ENCODE peak calls at places on chromosomes 16 and 17, in five cellular contexts. H is breast epithelium, I is RWPE2, V is hepatocyte, P is progenitor cell of endocrine pancreas. Y is an unnamed sample.

GRCh38 chr16:50697881-50698767 is 4.7 kb downstream of the NOD2 start:
- DNase-seq in P (no peak), I (no peak), V (no peak), H (no peak), Y (no peak)

GRCh38 chr17:50219345-50219744 is 17.9 kb upstream of the COL1A1 start:
- DNase-seq in P (no peak), V (peak), I (peak), H (no peak), Y (no peak)

GRCh38 chr17:65231662-65232335 is 94.6 kb downstream of the RGS9 start:
- DNase-seq in I (peak), H (no peak), P (peak), V (peak), Y (no peak)

GRCh38 chr17:66720027-66720426 is 114.9 kb upstream of the CACNG5 start:
- DNase-seq in P (no peak), H (no peak), V (no peak), I (no peak), Y (no peak)

GRCh38 chr17:71482625-71483024 is 638.2 kb upstream of the SOX9 start:
- DNase-seq in P (no peak), H (no peak), V (no peak), I (no peak), Y (no peak)

GRCh38 chr17:38730526-38731379 is 612 bp downstream of the CISD3 start:
- DNase-seq in V (peak), P (no peak), H (peak), I (no peak), Y (no peak)

GRCh38 chr17:56185491-56185890 is 32.2 kb downstream of the ANKFN1 start:
- DNase-seq in I (no peak), V (peak), P (no peak), H (no peak), Y (no peak)

GRCh38 chr17:19370493-19370960 is 7.8 kb upstream of the MAPK7 start:
- DNase-seq in H (peak), I (peak), P (no peak), V (no peak), Y (peak)

GRCh38 chr17:65514082-65514481 is 47.4 kb downstream of the AXIN2 start:
- DNase-seq in I (peak), V (no peak), H (no peak), P (no peak), Y (no peak)

GRCh38 chr16:82016268-82016667 is 5.0 kb upstream of the SDR42E1 start:
- DNase-seq in I (no peak), V (peak), H (no peak), P (no peak), Y (no peak)

GRCh38 chr17:19534562-19535149 is 1.0 kb downstream of the SLC47A1 start:
- DNase-seq in H (no peak), P (no peak), V (no peak), I (no peak), Y (peak)

GRCh38 chr16:68298907-68299515 is 11.7 kb downstream of the SLC7A6OS start:
- DNase-seq in H (no peak), P (no peak), I (no peak), V (peak), Y (no peak)

GRCh38 chr17:42049834-42050359 is 504 bp downstream of the C17orf113 start:
- DNase-seq in H (no peak), I (no peak), V (no peak), P (no peak), Y (no peak)

GRCh38 chr17:65190467-65191095 is 53.4 kb downstream of the RGS9 start:
- DNase-seq in H (no peak), P (no peak), V (no peak), I (no peak), Y (no peak)

GRCh38 chr16:72986011-72986410 is 61.9 kb downstream of the ZFHX3 start:
- DNase-seq in H (no peak), P (no peak), V (no peak), I (peak), Y (no peak)

GRCh38 chr17:27746881-27747280 is 53.4 kb downstream of the NOS2 start:
- DNase-seq in H (no peak), I (no peak), P (no peak), V (no peak), Y (no peak)

GRCh38 chr17:45579529-45580495 is 89.3 kb upstream of the PLEKHM1 start:
- DNase-seq in P (no peak), I (no peak), V (peak), H (no peak), Y (no peak)

GRCh38 chr17:59842901-59843652 is 49.7 kb downstream of the TUBD1 start:
- DNase-seq in P (no peak), H (peak), I (peak), V (peak), Y (no peak)

GRCh38 chr17:42514867-42515266 is 21.2 kb upstream of the NAGLU start:
- DNase-seq in P (no peak), I (no peak), H (no peak), V (no peak), Y (peak)

GRCh38 chr17:56142325-56142724 is 10.9 kb upstream of the ANKFN1 start:
- DNase-seq in V (no peak), I (no peak), H (no peak), P (no peak), Y (no peak)

GRCh38 chr17:54992797-54993639 is 24.5 kb downstream of the STXBP4 start:
- DNase-seq in P (no peak), I (no peak), H (no peak), V (peak), Y (no peak)

GRCh38 chr16:8892101-8892575 is 10.0 kb downstream of the LITAFD start:
- DNase-seq in I (no peak), P (no peak), V (no peak), H (no peak), Y (peak)

GRCh38 chr16:64469906-64470702 is 651.8 kb downstream of the CDH11 start:
- DNase-seq in V (no peak), I (no peak), P (no peak), H (no peak), Y (no peak)
- TF ChIP-seq CTCF in V (peak), I (no peak), P (no peak), H (no peak), Y (peak)

DNA sequence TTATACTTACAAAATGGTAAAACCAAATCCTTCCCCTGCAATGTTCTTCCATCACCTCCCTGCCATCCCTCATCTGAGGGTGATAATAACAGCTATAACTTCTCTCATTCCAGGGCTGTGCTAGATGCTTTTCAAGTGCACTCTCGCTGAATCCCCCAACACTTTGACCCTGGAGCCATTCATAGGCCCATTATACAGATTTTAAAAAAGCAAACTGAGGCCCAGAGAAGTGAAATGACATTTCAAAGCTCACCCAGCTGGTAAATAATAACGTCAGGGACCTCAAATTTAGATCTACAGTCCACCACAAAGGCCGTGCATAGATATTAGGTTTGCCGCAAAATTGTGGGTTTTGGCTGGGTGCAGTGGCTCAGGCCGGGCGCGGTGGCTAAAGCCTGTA is 378.8 kb downstream of the SLC39A11 start:
- DNase-seq in V (no peak), I (no peak), H (no peak), P (no peak), Y (no peak)
- TF ChIP-seq CTCF in V (no peak), I (no peak), H (no peak), P (no peak), Y (no peak)

GRCh38 chr16:66164581-66164980 is 201.9 kb upstream of the CDH5 start:
- DNase-seq in I (no peak), P (no peak), V (no peak), H (no peak), Y (no peak)

GRCh38 chr16:66156538-66156937 is 210.0 kb upstream of the CDH5 start:
- DNase-seq in I (no peak), H (no peak), P (no peak), V (no peak), Y (no peak)

GRCh38 chr16:66161942-66162341 is 204.5 kb upstream of the CDH5 start:
- DNase-seq in P (no peak), I (no peak), H (no peak), V (no peak), Y (no peak)

GRCh38 chr16:66155933-66156332 is 210.6 kb upstream of the CDH5 start:
- DNase-seq in I (no peak), H (no peak), V (no peak), P (no peak), Y (no peak)

GRCh38 chr16:66159987-66160386 is 206.5 kb upstream of the CDH5 start:
- DNase-seq in V (no peak), P (no peak), H (no peak), I (no peak), Y (no peak)
- TF ChIP-seq CTCF in V (no peak), P (no peak), H (no peak), I (peak), Y (peak)

DNA sequence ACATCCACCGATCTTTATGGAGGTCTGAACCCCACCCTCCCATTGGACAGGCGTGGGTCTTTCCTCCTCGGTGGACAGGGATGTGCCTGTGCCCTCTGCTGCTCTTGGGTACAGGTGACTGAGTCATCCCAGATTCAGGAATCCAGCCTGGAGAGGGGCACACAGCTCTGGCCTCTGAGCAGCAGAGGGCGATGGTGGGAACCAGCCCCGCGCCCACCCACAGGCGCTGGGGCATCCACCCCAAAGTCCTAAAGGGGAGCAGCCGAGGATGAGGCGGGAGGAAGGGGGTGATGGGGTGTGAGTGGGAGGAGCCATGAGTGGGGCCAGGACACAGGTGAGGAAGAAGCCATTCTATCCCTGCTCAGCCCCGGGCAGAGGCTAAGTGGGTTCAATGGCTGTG is 35.0 kb downstream of the ENGASE start:
- DNase-seq in H (no peak), V (no peak), P (no peak), I (no peak), Y (no peak)
- TF ChIP-seq CTCF in H (no peak), V (peak), P (peak), I (peak), Y (peak)

DNA sequence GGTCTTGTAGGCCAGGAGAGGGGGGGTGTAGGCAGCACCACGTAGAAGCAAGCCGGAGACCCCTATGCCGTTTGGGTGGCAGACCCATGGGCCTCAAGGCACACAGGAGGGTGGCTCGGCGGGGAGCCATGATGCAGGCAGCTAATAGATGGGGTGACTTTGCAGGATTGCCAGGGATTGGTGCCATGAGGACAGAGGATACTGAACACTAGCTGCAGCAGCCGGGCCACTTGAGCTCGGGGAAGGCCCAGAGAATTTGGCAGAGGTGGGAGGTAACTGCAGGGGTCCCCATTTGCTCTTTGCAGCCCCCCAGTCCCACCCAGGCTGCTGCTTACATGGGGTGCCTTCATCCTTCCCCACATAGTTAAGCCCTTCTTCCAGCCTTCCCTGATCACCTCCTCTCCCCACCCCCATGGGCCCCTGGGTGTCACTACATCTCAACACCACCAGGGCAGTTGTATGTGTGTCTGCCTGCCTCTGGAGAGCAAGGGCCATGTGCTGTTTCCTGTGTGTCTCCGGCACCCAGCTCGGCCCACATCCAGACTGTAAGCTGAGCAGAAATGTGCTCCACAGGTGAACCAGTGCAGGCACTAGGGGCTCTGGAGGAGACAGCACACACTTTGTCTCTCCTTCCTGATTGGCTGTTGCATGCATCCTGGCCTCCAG is 52.1 kb downstream of the SREBF1 start:
- DNase-seq in V (no peak), H (no peak), I (no peak), P (no peak), Y (peak)
- TF ChIP-seq CTCF in V (no peak), H (no peak), I (no peak), P (peak), Y (peak)

GRCh38 chr16:1311212-1311737 is 1.8 kb downstream of the UBE2I start:
- DNase-seq in H (no peak), V (no peak), P (no peak), I (no peak), Y (no peak)

GRCh38 chr16:1311738-1312458 is 2.5 kb downstream of the UBE2I start:
- DNase-seq in H (no peak), I (peak), V (peak), P (no peak), Y (no peak)

GRCh38 chr16:1308977-1309885 is at the start of gene UBE2I:
- DNase-seq in H (peak), P (peak), I (peak), V (peak), Y (peak)

GRCh38 chr16:1310832-1311200 is 1.4 kb downstream of the UBE2I start:
- DNase-seq in V (peak), H (no peak), P (no peak), I (no peak), Y (no peak)

DNA sequence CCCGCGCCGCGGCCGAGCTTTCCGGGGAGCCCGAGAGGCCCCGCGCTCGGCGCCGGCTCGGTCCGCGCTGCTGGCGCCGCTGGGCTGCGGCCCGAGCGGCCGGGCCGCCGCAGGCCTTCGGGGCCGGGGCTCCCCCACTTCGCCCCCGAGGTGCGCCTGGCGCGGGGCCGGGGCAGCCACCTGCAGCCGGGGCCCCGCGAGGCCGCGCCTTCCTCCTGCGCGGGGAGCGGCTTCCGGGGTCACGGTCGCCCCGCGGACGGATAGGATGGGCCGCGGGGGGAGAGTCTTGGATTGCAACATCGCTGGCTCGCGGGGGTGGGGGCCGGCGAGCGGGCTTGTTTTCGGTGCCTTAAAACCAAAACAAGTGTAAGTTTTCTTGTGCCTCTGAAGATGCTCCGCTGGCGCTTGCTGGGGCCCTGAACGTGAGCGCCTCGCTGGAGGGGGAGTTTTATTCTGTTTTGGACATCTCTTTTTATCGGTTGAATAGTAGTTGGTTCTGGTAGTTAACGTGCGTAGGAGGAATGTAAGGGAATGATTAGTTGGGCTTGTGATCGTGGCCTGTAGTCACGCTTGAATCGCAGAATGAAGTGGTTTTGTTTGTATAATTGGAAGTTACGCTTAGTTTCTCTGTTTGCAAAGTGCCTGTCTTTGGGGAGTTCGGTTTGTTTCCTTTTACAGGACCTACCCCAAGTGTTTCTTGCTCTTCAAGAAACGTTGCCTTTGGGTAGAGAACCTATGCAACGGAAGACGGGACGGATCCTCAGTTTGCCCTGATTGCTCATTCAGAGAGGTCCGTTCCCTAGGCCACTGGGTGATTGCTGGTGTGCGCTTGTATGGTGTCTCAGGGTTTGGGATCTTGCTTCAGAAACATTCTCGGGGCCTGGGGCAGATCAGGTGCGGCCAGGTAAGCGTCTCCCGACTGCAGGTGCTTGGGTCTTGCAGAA is 724 bp downstream of the UBE2I start:
- DNase-seq in H (no peak), V (peak), P (no peak), I (no peak), Y (no peak)
- TF ChIP-seq CTCF in H (no peak), V (no peak), P (no peak), I (no peak), Y (no peak)

DNA sequence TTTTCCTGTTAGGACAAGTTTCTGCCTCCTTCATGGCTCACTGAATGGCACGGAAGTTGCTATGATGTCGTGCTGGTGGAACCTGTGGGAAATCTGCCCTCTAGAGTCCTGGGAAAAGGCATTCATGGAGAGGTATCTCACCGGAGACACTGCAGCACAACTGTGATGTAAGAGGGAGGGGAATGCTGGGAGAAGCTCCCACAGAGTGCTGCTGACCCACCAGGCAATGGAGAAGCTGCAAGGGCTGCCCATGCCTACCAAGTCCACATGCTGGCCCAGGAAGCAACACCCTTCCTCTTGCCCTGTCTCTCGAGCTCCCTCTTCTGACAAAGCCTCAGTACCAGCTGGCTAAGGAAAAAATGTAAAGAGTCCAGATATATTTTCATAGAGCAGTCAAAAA is 45.2 kb upstream of the SLC5A11 start:
- DNase-seq in I (no peak), H (no peak), P (no peak), V (no peak), Y (no peak)
- TF ChIP-seq CTCF in I (peak), H (no peak), P (no peak), V (peak), Y (peak)

GRCh38 chr17:82231312-82231561 is 2.4 kb downstream of the SLC16A3 start:
- DNase-seq in I (no peak), H (no peak), V (no peak), P (no peak), Y (no peak)
- TF ChIP-seq CTCF in I (no peak), H (no peak), V (no peak), P (no peak), Y (peak)

GRCh38 chr17:4733073-4733531 is 1.9 kb downstream of the MED11 start:
- DNase-seq in I (no peak), H (no peak), V (peak), P (no peak), Y (no peak)
- TF ChIP-seq CTCF in I (no peak), H (no peak), V (no peak), P (peak), Y (no peak)

DNA sequence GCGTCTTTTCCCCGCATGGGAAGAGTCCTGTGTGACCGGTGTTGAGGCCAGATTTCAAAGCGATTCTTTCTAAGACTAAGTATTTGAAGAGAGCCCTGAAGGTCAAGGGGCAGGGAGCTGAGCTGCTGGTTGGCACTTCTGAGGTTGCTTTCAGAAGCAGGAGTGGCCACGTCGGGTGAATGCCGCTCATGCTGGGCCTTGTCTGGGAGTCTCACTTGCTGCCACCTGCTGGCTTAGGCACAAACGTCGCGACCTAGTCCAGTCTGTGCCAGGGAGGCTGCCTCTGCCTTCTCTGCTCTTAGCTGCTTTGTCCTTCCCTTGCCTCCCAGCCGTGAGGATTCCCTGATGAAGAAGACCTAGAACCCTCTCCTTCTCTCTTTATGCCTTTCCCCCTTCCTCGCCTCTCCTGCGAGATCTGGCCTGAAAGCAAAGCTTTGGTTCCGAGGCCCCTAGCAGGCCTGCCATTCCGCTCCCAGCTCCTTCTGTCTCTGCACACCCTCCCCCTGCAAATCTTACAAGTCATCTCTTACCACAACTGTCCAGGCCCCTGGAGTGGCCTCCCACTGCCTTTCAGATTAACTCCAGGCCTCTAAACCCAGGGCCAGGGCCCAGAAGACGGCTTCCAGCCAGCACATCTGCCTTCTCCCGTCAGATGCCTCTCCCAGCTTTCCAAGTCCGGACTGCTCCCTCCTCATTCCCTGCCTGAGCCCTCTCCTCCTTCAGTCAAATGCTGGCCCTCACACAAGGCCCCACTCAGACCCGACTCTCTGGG is 11.4 kb downstream of the CTNS start:
- DNase-seq in H (no peak), V (peak), I (no peak), P (peak), Y (no peak)
- TF ChIP-seq CTCF in H (no peak), V (peak), I (peak), P (peak), Y (peak)